ENCODE peak calls at places on chromosomes 5 and 9, in seven cellular contexts. C is hypothalamus, A is heart left ventricle, S is HEK293T, O is NCI-H345, J is fibroblast of lung, U is AG08395. G is an unnamed sample.

GRCh38 chr5:3654515-3654914 is 58.9 kb downstream of the IRX1 start:
- DNase-seq in C (no peak), O (no peak), J (no peak), S (no peak), U (no peak), A (no peak), G (no peak)

GRCh38 chr9:134455951-134456739 is 129.9 kb downstream of the RXRA start:
- DNase-seq in O (no peak), S (no peak), J (peak; percentile 98), A (peak; percentile 92), U (peak; percentile 95), C (no peak), G (peak; percentile 72)

GRCh38 chr5:147567917-147568598 is 58.2 kb upstream of the DPYSL3 start:
- DNase-seq in A (no peak), S (no peak), J (peak; percentile 53), O (no peak), U (peak; percentile 50), C (no peak), G (no peak)

GRCh38 chr9:137194388-137194787 is 5.9 kb downstream of the SSNA1 start:
- DNase-seq in A (peak; percentile 80), O (no peak), C (peak; percentile 83), U (no peak), S (no peak), J (no peak), G (no peak)

GRCh38 chr5:122151640-122152039 is 22.3 kb downstream of the ZNF474 start:
- DNase-seq in C (no peak), A (no peak), S (no peak), O (no peak), J (peak; percentile 25), U (peak; percentile 58), G (no peak)

GRCh38 chr9:83979812-83980394 is at the start of gene HNRNPK:
- DNase-seq in C (peak; percentile 97), U (peak; percentile 100), O (peak; percentile 97), J (peak; percentile 99), A (peak; percentile 100), S (peak; percentile 97), G (peak; percentile 99)

GRCh38 chr9:94480205-94480604 is 74.7 kb upstream of the PCAT7 start:
- DNase-seq in U (no peak), S (no peak), O (no peak), J (no peak), A (no peak), C (no peak), G (no peak)

GRCh38 chr5:36054646-36055045 is 12.0 kb downstream of the UGT3A2 start:
- DNase-seq in C (no peak), U (peak; percentile 34), A (no peak), O (no peak), S (no peak), J (no peak), G (no peak)

GRCh38 chr9:134283111-134283515 is 43.1 kb upstream of the RXRA start:
- DNase-seq in C (peak; percentile 76), O (peak; percentile 51), S (no peak), A (peak; percentile 86), J (peak; percentile 85), U (peak; percentile 69), G (peak; percentile 86)

GRCh38 chr9:70094747-70095146 is 51.1 kb downstream of the MAMDC2 start:
- DNase-seq in U (no peak), O (no peak), A (no peak), C (no peak), S (no peak), J (no peak), G (no peak)

GRCh38 chr9:88980732-88981336 is 10.4 kb upstream of the S1PR3 start:
- DNase-seq in C (no peak), U (peak; percentile 83), A (no peak), J (peak; percentile 46), S (no peak), O (no peak), G (no peak)